ENCODE peak calls at places on chromosomes 5 and 9, in nine cellular contexts. One of them, this sample, is unnamed.

GRCh38 chr5:15383469-15383868 is 116.5 kb upstream of the FBXL7 start:
- DNase-seq in B cell: no peak
- DNase-seq in fibroblast of the aortic adventitia: peak
- DNase-seq in head of caudate nucleus: no peak
- DNase-seq in kidney: no peak
- DNase-seq in WERI-Rb-1: peak
- DNase-seq in left ventricle myocardium inferior: no peak
- DNase-seq in GM13977: no peak
- DNase-seq in hippocampal formation: peak
- DNase-seq in this sample: no peak

GRCh38 chr5:81363093-81363886 is 30.6 kb downstream of the ACOT12 start:
- DNase-seq in B cell: no peak
- DNase-seq in fibroblast of the aortic adventitia: no peak
- DNase-seq in head of caudate nucleus: no peak
- DNase-seq in kidney: no peak
- DNase-seq in WERI-Rb-1: no peak
- DNase-seq in left ventricle myocardium inferior: no peak
- DNase-seq in GM13977: no peak
- DNase-seq in hippocampal formation: no peak
- DNase-seq in this sample: no peak

GRCh38 chr5:175329976-175330375 is 114.0 kb downstream of the DRD1 start:
- DNase-seq in B cell: no peak
- DNase-seq in fibroblast of the aortic adventitia: no peak
- DNase-seq in head of caudate nucleus: no peak
- DNase-seq in kidney: no peak
- DNase-seq in WERI-Rb-1: no peak
- DNase-seq in left ventricle myocardium inferior: no peak
- DNase-seq in GM13977: no peak
- DNase-seq in hippocampal formation: no peak
- DNase-seq in this sample: no peak

GRCh38 chr9:122338989-122339388 is 31.8 kb upstream of the PTGS1 start:
- DNase-seq in B cell: no peak
- DNase-seq in fibroblast of the aortic adventitia: no peak
- DNase-seq in head of caudate nucleus: peak
- DNase-seq in kidney: no peak
- DNase-seq in WERI-Rb-1: no peak
- DNase-seq in left ventricle myocardium inferior: no peak
- DNase-seq in GM13977: no peak
- DNase-seq in hippocampal formation: no peak
- DNase-seq in this sample: peak

GRCh38 chr5:168611163-168611562 is 32.0 kb upstream of the PANK3 start:
- DNase-seq in B cell: no peak
- DNase-seq in fibroblast of the aortic adventitia: no peak
- DNase-seq in head of caudate nucleus: no peak
- DNase-seq in kidney: no peak
- DNase-seq in WERI-Rb-1: no peak
- DNase-seq in left ventricle myocardium inferior: no peak
- DNase-seq in GM13977: no peak
- DNase-seq in hippocampal formation: no peak
- DNase-seq in this sample: no peak

GRCh38 chr5:85278193-85278592 is 893.5 kb upstream of the EDIL3 start:
- DNase-seq in B cell: no peak
- DNase-seq in fibroblast of the aortic adventitia: no peak
- DNase-seq in head of caudate nucleus: no peak
- DNase-seq in kidney: no peak
- DNase-seq in WERI-Rb-1: no peak
- DNase-seq in left ventricle myocardium inferior: no peak
- DNase-seq in GM13977: peak
- DNase-seq in hippocampal formation: no peak
- DNase-seq in this sample: no peak

GRCh38 chr9:99103909-99104458 is 929 bp upstream of the TGFBR1 start:
- DNase-seq in B cell: peak
- DNase-seq in fibroblast of the aortic adventitia: peak
- DNase-seq in head of caudate nucleus: no peak
- DNase-seq in kidney: no peak
- DNase-seq in WERI-Rb-1: no peak
- DNase-seq in left ventricle myocardium inferior: peak
- DNase-seq in GM13977: no peak
- DNase-seq in hippocampal formation: peak
- DNase-seq in this sample: no peak

GRCh38 chr9:5455181-5455580 is 4.8 kb downstream of the CD274 start:
- DNase-seq in B cell: no peak
- DNase-seq in fibroblast of the aortic adventitia: peak
- DNase-seq in head of caudate nucleus: no peak
- DNase-seq in kidney: no peak
- DNase-seq in WERI-Rb-1: no peak
- DNase-seq in left ventricle myocardium inferior: no peak
- DNase-seq in GM13977: no peak
- DNase-seq in hippocampal formation: no peak
- DNase-seq in this sample: no peak

GRCh38 chr5:95620030-95620869 is at the start of gene GPR150:
- DNase-seq in B cell: peak
- DNase-seq in fibroblast of the aortic adventitia: no peak
- DNase-seq in head of caudate nucleus: peak
- DNase-seq in kidney: peak
- DNase-seq in WERI-Rb-1: peak
- DNase-seq in left ventricle myocardium inferior: peak
- DNase-seq in GM13977: peak
- DNase-seq in hippocampal formation: no peak
- DNase-seq in this sample: no peak

GRCh38 chr9:106860731-106861584 is 2.0 kb upstream of the ZNF462 start:
- DNase-seq in B cell: no peak
- DNase-seq in fibroblast of the aortic adventitia: peak
- DNase-seq in head of caudate nucleus: no peak
- DNase-seq in kidney: peak
- DNase-seq in WERI-Rb-1: no peak
- DNase-seq in left ventricle myocardium inferior: peak
- DNase-seq in GM13977: no peak
- DNase-seq in hippocampal formation: no peak
- DNase-seq in this sample: peak

GRCh38 chr9:111597852-111598729 is 1.4 kb downstream of the PTGR1 start:
- DNase-seq in B cell: peak
- DNase-seq in fibroblast of the aortic adventitia: peak
- DNase-seq in head of caudate nucleus: peak
- DNase-seq in kidney: peak
- DNase-seq in WERI-Rb-1: peak
- DNase-seq in left ventricle myocardium inferior: peak
- DNase-seq in GM13977: peak
- DNase-seq in hippocampal formation: peak
- DNase-seq in this sample: peak

GRCh38 chr5:113513384-113514262 is at the start of gene YTHDC2:
- DNase-seq in B cell: peak
- DNase-seq in fibroblast of the aortic adventitia: peak
- DNase-seq in head of caudate nucleus: peak
- DNase-seq in kidney: peak
- DNase-seq in WERI-Rb-1: peak
- DNase-seq in left ventricle myocardium inferior: peak
- DNase-seq in GM13977: peak
- DNase-seq in hippocampal formation: peak
- DNase-seq in this sample: peak

GRCh38 chr9:98807070-98807810 is at the start of gene GALNT12:
- DNase-seq in B cell: peak
- DNase-seq in fibroblast of the aortic adventitia: no peak
- DNase-seq in head of caudate nucleus: peak
- DNase-seq in kidney: peak
- DNase-seq in WERI-Rb-1: peak
- DNase-seq in left ventricle myocardium inferior: no peak
- DNase-seq in GM13977: peak
- DNase-seq in hippocampal formation: no peak
- DNase-seq in this sample: peak

GRCh38 chr5:28862137-28862859 is 1823.9 kb upstream of the CDH9 start:
- DNase-seq in B cell: no peak
- DNase-seq in fibroblast of the aortic adventitia: no peak
- DNase-seq in head of caudate nucleus: no peak
- DNase-seq in kidney: no peak
- DNase-seq in WERI-Rb-1: no peak
- DNase-seq in left ventricle myocardium inferior: no peak
- DNase-seq in GM13977: no peak
- DNase-seq in hippocampal formation: no peak
- DNase-seq in this sample: no peak

GRCh38 chr5:112614986-112615385 is 122.7 kb upstream of the APC start:
- DNase-seq in B cell: no peak
- DNase-seq in fibroblast of the aortic adventitia: no peak
- DNase-seq in head of caudate nucleus: no peak
- DNase-seq in kidney: no peak
- DNase-seq in WERI-Rb-1: no peak
- DNase-seq in left ventricle myocardium inferior: no peak
- DNase-seq in GM13977: no peak
- DNase-seq in hippocampal formation: no peak
- DNase-seq in this sample: no peak

GRCh38 chr5:27087820-27088219 is 49.4 kb upstream of the CDH9 start:
- DNase-seq in B cell: no peak
- DNase-seq in fibroblast of the aortic adventitia: no peak
- DNase-seq in head of caudate nucleus: no peak
- DNase-seq in kidney: no peak
- DNase-seq in WERI-Rb-1: no peak
- DNase-seq in left ventricle myocardium inferior: no peak
- DNase-seq in GM13977: no peak
- DNase-seq in hippocampal formation: no peak
- DNase-seq in this sample: no peak